ENCODE peak calls at places on chromosomes 3 and 15, in ten cellular contexts. F is stomach, J is uterus, P is H1, G is adrenal gland, K is Peyer's patch, A is IMR-90, E is transverse colon, Y is HepG2, I is esophagus muscularis mucosa. V is an unnamed sample.

GRCh38 chr15:82158811-82159210 is 103.7 kb downstream of the EFL1 start:
- DNase-seq in G (no peak), F (no peak), I (no peak), J (no peak), K (no peak), E (no peak), P (no peak), Y (no peak), A (no peak), V (no peak)

GRCh38 chr15:78301813-78302212 is 2.4 kb upstream of the SKIC8 start:
- DNase-seq in E (no peak), I (no peak), K (no peak), P (no peak), F (no peak), Y (no peak), A (no peak), G (no peak), J (no peak), V (no peak)

GRCh38 chr15:73686781-73687256 is 2.6 kb downstream of the CD276 start:
- DNase-seq in P (no peak), Y (no peak), E (no peak), K (no peak), A (peak), F (no peak), G (peak), I (no peak), J (no peak), V (no peak)

GRCh38 chr15:75727851-75728715 is 15.4 kb upstream of the CSPG4 start:
- DNase-seq in F (peak), P (peak), K (peak), G (peak), J (peak), A (no peak), Y (peak), E (peak), I (no peak), V (no peak)

GRCh38 chr3:191340976-191341375 is 10.7 kb upstream of the UTS2B start:
- DNase-seq in Y (no peak), P (no peak), I (no peak), G (no peak), F (no peak), E (no peak), K (no peak), J (no peak), A (no peak), V (no peak)

GRCh38 chr15:81031203-81031602 is 30.5 kb downstream of the TLNRD1 start:
- DNase-seq in K (no peak), F (no peak), E (no peak), P (no peak), I (no peak), J (no peak), Y (no peak), A (no peak), G (no peak), V (no peak)

GRCh38 chr3:169310190-169310918 is 353.2 kb downstream of the MECOM start:
- DNase-seq in P (no peak), A (no peak), G (no peak), E (no peak), F (no peak), K (no peak), Y (no peak), J (no peak), I (peak), V (no peak)

GRCh38 chr15:59436774-59437472 is 1.1 kb upstream of the FAM81A start:
- DNase-seq in E (no peak), J (no peak), A (no peak), K (no peak), G (no peak), P (no peak), I (peak), Y (no peak), F (no peak), V (peak)

GRCh38 chr3:3170998-3171397 is 8.5 kb downstream of the CRBN start:
- DNase-seq in G (no peak), J (no peak), Y (no peak), P (no peak), I (no peak), A (peak), F (no peak), E (no peak), K (no peak), V (no peak)

GRCh38 chr15:88057836-88058235 is 198.7 kb downstream of the NTRK3 start:
- DNase-seq in G (no peak), E (no peak), Y (no peak), P (no peak), J (no peak), K (no peak), I (no peak), A (no peak), F (no peak), V (no peak)

GRCh38 chr3:187919535-187919934 is 174.3 kb upstream of the BCL6 start:
- DNase-seq in A (no peak), G (no peak), I (no peak), J (no peak), F (no peak), E (no peak), Y (no peak), K (no peak), P (no peak), V (no peak)

GRCh38 chr3:27312044-27312668 is 57.0 kb downstream of the NEK10 start:
- DNase-seq in G (no peak), I (no peak), J (no peak), F (no peak), A (peak), Y (peak), E (no peak), P (no peak), K (no peak), V (no peak)

GRCh38 chr15:36358094-36358961 is 221.1 kb upstream of the CDIN1 start:
- DNase-seq in E (no peak), I (no peak), Y (no peak), G (no peak), K (no peak), A (peak), J (no peak), P (no peak), F (no peak), V (no peak)

GRCh38 chr15:67761343-67761742 is 64.0 kb upstream of the SKOR1 start:
- DNase-seq in A (no peak), G (no peak), K (no peak), I (peak), F (no peak), P (no peak), Y (peak), E (peak), J (no peak), V (no peak)

GRCh38 chr3:72160351-72160750 is 375.4 kb upstream of the PROK2 start:
- DNase-seq in J (no peak), F (no peak), E (no peak), A (no peak), K (no peak), I (no peak), Y (no peak), P (no peak), G (no peak), V (no peak)

GRCh38 chr15:39583586-39584265 is 2.8 kb downstream of the THBS1 start:
- DNase-seq in A (peak), I (no peak), G (no peak), J (no peak), E (peak), Y (peak), K (peak), F (no peak), P (no peak), V (no peak)

GRCh38 chr3:43870110-43870509 is 179.4 kb downstream of the ABHD5 start:
- DNase-seq in Y (no peak), E (no peak), A (peak), I (peak), P (no peak), K (no peak), F (no peak), J (no peak), G (no peak), V (no peak)

GRCh38 chr15:49155834-49156627 is 632 bp upstream of the COPS2 start:
- DNase-seq in F (no peak), G (no peak), Y (peak), J (no peak), A (peak), K (no peak), E (peak), I (no peak), P (no peak), V (no peak)

GRCh38 chr3:48238506-48239085 is 2.3 kb upstream of the ZNF589 start:
- DNase-seq in Y (no peak), A (no peak), E (no peak), K (peak), P (no peak), F (no peak), I (no peak), G (peak), J (no peak), V (no peak)

GRCh38 chr15:45393851-45394250 is 15.5 kb upstream of the GATM start:
- DNase-seq in F (no peak), A (no peak), E (no peak), P (no peak), J (no peak), K (peak), I (no peak), Y (peak), G (no peak), V (no peak)
- TF ChIP-seq POLR2A in F (no peak), A (no peak), E (no peak), P (no peak), J (no peak), K (peak), I (no peak), Y (no peak), G (no peak), V (no peak)

GRCh38 chr15:62138124-62138523 is 27.0 kb downstream of the C2CD4B start:
- DNase-seq in J (peak), A (peak), Y (no peak), I (peak), F (no peak), P (no peak), E (no peak), K (no peak), G (no peak), V (no peak)

GRCh38 chr15:62141643-62142588 is 23.2 kb downstream of the C2CD4B start:
- DNase-seq in A (no peak), P (no peak), G (no peak), E (no peak), F (no peak), I (peak), J (no peak), Y (no peak), K (no peak), V (no peak)

GRCh38 chr15:62145015-62145735 is 19.9 kb downstream of the C2CD4B start:
- DNase-seq in E (no peak), F (no peak), J (no peak), A (no peak), K (no peak), Y (no peak), I (peak), P (no peak), G (no peak), V (no peak)

GRCh38 chr15:62141200-62141599 is 23.9 kb downstream of the C2CD4B start:
- DNase-seq in G (no peak), F (no peak), Y (no peak), I (no peak), E (no peak), K (no peak), J (no peak), P (no peak), A (no peak), V (no peak)

GRCh38 chr15:62142736-62143135 is 22.3 kb downstream of the C2CD4B start:
- DNase-seq in A (no peak), F (no peak), J (no peak), Y (no peak), P (no peak), I (no peak), E (no peak), K (no peak), G (no peak), V (no peak)
- TF ChIP-seq CTCF in A (no peak), F (no peak), J (no peak), Y (no peak), P (no peak), I (no peak), E (peak), K (peak), G (no peak), V (no peak)

GRCh38 chr3:51390186-51390585 is 899 bp upstream of the RBM15B start:
- DNase-seq in G (no peak), I (no peak), K (no peak), P (no peak), Y (no peak), E (no peak), A (no peak), J (no peak), F (no peak), V (peak)
- H3K4me3 ChIP-seq in G (no peak), I (peak), K (no peak), P (peak), Y (no peak), E (no peak), A (no peak), J (no peak), F (peak), V (no peak)

GRCh38 chr15:70100495-70101331 is 3.0 kb upstream of the TLE3 start:
- DNase-seq in F (peak), A (peak), P (no peak), E (peak), K (peak), G (peak), Y (peak), I (no peak), J (peak), V (peak)

GRCh38 chr15:70099966-70100494 is 2.3 kb upstream of the TLE3 start:
- DNase-seq in I (no peak), P (no peak), E (no peak), G (peak), A (no peak), K (no peak), Y (no peak), F (no peak), J (no peak), V (no peak)

GRCh38 chr15:70098461-70099166 is 897 bp upstream of the TLE3 start:
- DNase-seq in G (peak), K (peak), E (peak), Y (peak), P (peak), A (no peak), J (peak), F (peak), I (no peak), V (peak)

GRCh38 chr15:70098170-70098460 is 398 bp upstream of the TLE3 start:
- DNase-seq in I (no peak), J (no peak), F (no peak), K (no peak), P (no peak), E (peak), Y (no peak), A (no peak), G (no peak), V (no peak)

DNA sequence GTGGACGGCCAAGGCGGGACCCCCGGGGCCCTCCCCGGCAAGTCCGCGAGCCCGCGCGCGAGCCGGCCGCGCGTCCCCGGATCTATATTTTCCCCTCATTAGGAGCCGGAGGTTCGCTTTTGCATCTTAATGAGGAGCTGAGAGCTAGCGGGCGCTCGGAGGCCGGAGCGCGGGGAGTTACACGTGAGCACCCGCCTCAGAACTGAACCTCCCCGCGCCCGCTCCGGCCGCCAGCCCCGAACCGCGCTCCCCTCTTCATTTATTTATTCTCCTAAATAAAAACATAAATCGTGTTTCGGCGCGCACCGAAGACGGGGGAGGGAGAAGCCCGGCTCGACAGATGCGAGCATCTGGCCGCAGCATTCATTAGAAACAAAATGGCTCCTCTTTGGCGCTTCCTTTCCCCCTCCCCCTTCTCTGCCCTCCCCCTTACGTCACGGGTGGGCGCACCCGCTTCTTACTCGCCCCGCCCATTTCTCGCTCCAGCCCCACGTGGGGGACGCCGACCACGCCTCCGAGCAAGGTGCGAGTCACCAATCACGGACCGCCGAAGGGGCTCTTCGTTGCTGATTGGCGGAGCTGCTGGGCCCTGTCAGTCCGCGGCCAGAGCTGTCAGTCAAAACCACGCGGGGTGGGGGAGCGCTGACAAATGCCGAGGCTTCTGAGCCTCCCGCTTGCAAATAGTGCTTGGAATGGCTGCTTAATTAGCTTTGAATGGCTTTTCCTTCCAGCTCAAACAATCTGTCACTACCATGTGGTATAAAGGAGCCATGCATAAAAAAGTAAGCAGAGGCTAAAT is 1.6 kb upstream of the TLE3 start:
- DNase-seq in A (peak), F (peak), K (peak), Y (peak), I (peak), P (peak), E (peak), J (peak), G (peak), V (peak)
- TF ChIP-seq POLR2A in A (peak), F (peak), K (peak), Y (peak), I (peak), P (peak), E (peak), J (peak), G (peak), V (no peak)

GRCh38 chr15:91973481-91973880 is 120.0 kb downstream of the SLCO3A1 start:
- DNase-seq in I (no peak), G (no peak), P (no peak), E (no peak), A (no peak), F (no peak), Y (no peak), J (no peak), K (no peak), V (no peak)
- TF ChIP-seq CTCF in I (no peak), G (no peak), P (no peak), E (no peak), A (peak), F (no peak), Y (no peak), J (no peak), K (no peak), V (no peak)

GRCh38 chr3:25653322-25653721 is 11.4 kb downstream of the TOP2B start:
- DNase-seq in G (no peak), K (no peak), I (no peak), P (no peak), Y (no peak), E (no peak), A (no peak), J (no peak), F (no peak), V (no peak)

GRCh38 chr3:25654576-25654975 is 10.1 kb downstream of the TOP2B start:
- DNase-seq in J (no peak), K (no peak), I (no peak), G (no peak), P (no peak), A (no peak), F (no peak), E (no peak), Y (no peak), V (no peak)

GRCh38 chr3:25652921-25653320 is 11.8 kb downstream of the TOP2B start:
- DNase-seq in P (no peak), Y (no peak), A (peak), J (no peak), E (no peak), F (no peak), K (no peak), I (no peak), G (no peak), V (no peak)

GRCh38 chr3:25657293-25657692 is 7.4 kb downstream of the TOP2B start:
- DNase-seq in Y (no peak), I (no peak), E (no peak), G (no peak), F (no peak), J (no peak), K (no peak), A (no peak), P (no peak), V (no peak)

GRCh38 chr3:25655659-25656058 is 9.0 kb downstream of the TOP2B start:
- DNase-seq in Y (no peak), I (no peak), F (no peak), P (no peak), K (no peak), G (no peak), A (no peak), E (no peak), J (no peak), V (no peak)
- H3K4me3 ChIP-seq in Y (no peak), I (no peak), F (no peak), P (no peak), K (no peak), G (no peak), A (no peak), E (no peak), J (no peak), V (no peak)

V was measured in lower leg skin.